ENCODE peak calls at places on chromosomes 11 and 22, in eight cellular contexts. One of them, this sample, is unnamed.

GRCh38 chr11:61332266-61332822 is 561 bp downstream of the DDB1 start:
- DNase-seq in left lobe of liver: no peak
- DNase-seq in testis: peak; percentile 29
- DNase-seq in GM12892: no peak
- DNase-seq in MM.1S: no peak
- DNase-seq in ELR: peak; percentile 64
- DNase-seq in HS-27A: no peak
- DNase-seq in endodermal cell: no peak
- DNase-seq in this sample: no peak

GRCh38 chr22:39514373-39514973 is 5.9 kb upstream of the ATF4 start:
- DNase-seq in left lobe of liver: no peak
- DNase-seq in testis: peak; percentile 80
- DNase-seq in GM12892: no peak
- DNase-seq in MM.1S: no peak
- DNase-seq in ELR: peak; percentile 61
- DNase-seq in HS-27A: no peak
- DNase-seq in endodermal cell: peak; percentile 89
- DNase-seq in this sample: no peak

GRCh38 chr11:43579171-43579918 is 101.2 kb upstream of the HSD17B12 start:
- DNase-seq in left lobe of liver: no peak
- DNase-seq in testis: peak; percentile 57
- DNase-seq in GM12892: peak; percentile 60
- DNase-seq in MM.1S: no peak
- DNase-seq in ELR: peak; percentile 74
- DNase-seq in HS-27A: peak; percentile 46
- DNase-seq in endodermal cell: peak; percentile 90
- DNase-seq in this sample: no peak

GRCh38 chr11:114026355-114026754 is 33.2 kb upstream of the ZBTB16 start:
- DNase-seq in left lobe of liver: no peak
- DNase-seq in testis: no peak
- DNase-seq in GM12892: no peak
- DNase-seq in MM.1S: peak; percentile 72
- DNase-seq in ELR: peak; percentile 23
- DNase-seq in HS-27A: no peak
- DNase-seq in endodermal cell: peak; percentile 74
- DNase-seq in this sample: no peak

GRCh38 chr11:34783816-34784317 is 132.3 kb downstream of the APIP start:
- DNase-seq in left lobe of liver: peak; percentile 79
- DNase-seq in testis: no peak
- DNase-seq in GM12892: no peak
- DNase-seq in MM.1S: peak; percentile 54
- DNase-seq in ELR: no peak
- DNase-seq in HS-27A: no peak
- DNase-seq in endodermal cell: no peak
- DNase-seq in this sample: no peak

GRCh38 chr11:120398184-120398583 is 62.0 kb downstream of the ARHGEF12 start:
- DNase-seq in left lobe of liver: no peak
- DNase-seq in testis: no peak
- DNase-seq in GM12892: no peak
- DNase-seq in MM.1S: no peak
- DNase-seq in ELR: no peak
- DNase-seq in HS-27A: no peak
- DNase-seq in endodermal cell: no peak
- DNase-seq in this sample: no peak

GRCh38 chr11:65357856-65358356 is 3.4 kb downstream of the TIGD3 start:
- DNase-seq in left lobe of liver: peak; percentile 83
- DNase-seq in testis: peak; percentile 64
- DNase-seq in GM12892: no peak
- DNase-seq in MM.1S: no peak
- DNase-seq in ELR: no peak
- DNase-seq in HS-27A: no peak
- DNase-seq in endodermal cell: no peak
- DNase-seq in this sample: no peak

GRCh38 chr11:22244986-22245592 is 52.2 kb downstream of the ANO5 start:
- DNase-seq in left lobe of liver: peak; percentile 44
- DNase-seq in testis: peak; percentile 64
- DNase-seq in GM12892: no peak
- DNase-seq in MM.1S: peak; percentile 48
- DNase-seq in ELR: peak; percentile 20
- DNase-seq in HS-27A: peak; percentile 5
- DNase-seq in endodermal cell: peak; percentile 78
- DNase-seq in this sample: peak; percentile 9

GRCh38 chr11:33207408-33207985 is 46.2 kb upstream of the CSTF3 start:
- DNase-seq in left lobe of liver: no peak
- DNase-seq in testis: no peak
- DNase-seq in GM12892: no peak
- DNase-seq in MM.1S: no peak
- DNase-seq in ELR: no peak
- DNase-seq in HS-27A: no peak
- DNase-seq in endodermal cell: no peak
- DNase-seq in this sample: no peak

GRCh38 chr11:118532852-118533768 is 2.1 kb downstream of the TMEM25 start:
- DNase-seq in left lobe of liver: peak; percentile 89
- DNase-seq in testis: no peak
- DNase-seq in GM12892: no peak
- DNase-seq in MM.1S: no peak
- DNase-seq in ELR: no peak
- DNase-seq in HS-27A: no peak
- DNase-seq in endodermal cell: no peak
- DNase-seq in this sample: no peak

GRCh38 chr11:29129850-29130249 is 887.0 kb downstream of the KCNA4 start:
- DNase-seq in left lobe of liver: no peak
- DNase-seq in testis: no peak
- DNase-seq in GM12892: no peak
- DNase-seq in MM.1S: no peak
- DNase-seq in ELR: peak; percentile 82
- DNase-seq in HS-27A: no peak
- DNase-seq in endodermal cell: no peak
- DNase-seq in this sample: no peak

GRCh38 chr11:94719864-94720263 is 48.3 kb upstream of the AMOTL1 start:
- DNase-seq in left lobe of liver: no peak
- DNase-seq in testis: no peak
- DNase-seq in GM12892: no peak
- DNase-seq in MM.1S: no peak
- DNase-seq in ELR: no peak
- DNase-seq in HS-27A: no peak
- DNase-seq in endodermal cell: no peak
- DNase-seq in this sample: no peak

GRCh38 chr11:111417011-111417765 is 38.1 kb upstream of the POU2AF1 start:
- DNase-seq in left lobe of liver: no peak
- DNase-seq in testis: no peak
- DNase-seq in GM12892: no peak
- DNase-seq in MM.1S: peak; percentile 84
- DNase-seq in ELR: no peak
- DNase-seq in HS-27A: no peak
- DNase-seq in endodermal cell: peak; percentile 35
- DNase-seq in this sample: no peak

GRCh38 chr11:111944651-111945051 is 7.5 kb downstream of the DIXDC1 start:
- DNase-seq in left lobe of liver: no peak
- DNase-seq in testis: no peak
- DNase-seq in GM12892: no peak
- DNase-seq in MM.1S: no peak
- DNase-seq in ELR: peak; percentile 74
- DNase-seq in HS-27A: no peak
- DNase-seq in endodermal cell: no peak
- DNase-seq in this sample: peak; percentile 92

GRCh38 chr11:16195659-16196058 is 160.7 kb downstream of the SOX6 start:
- DNase-seq in left lobe of liver: no peak
- DNase-seq in testis: no peak
- DNase-seq in GM12892: no peak
- DNase-seq in MM.1S: no peak
- DNase-seq in ELR: no peak
- DNase-seq in HS-27A: peak; percentile 72
- DNase-seq in endodermal cell: no peak
- DNase-seq in this sample: peak; percentile 17

GRCh38 chr22:27808730-27809129 is 7.2 kb upstream of the MN1 start:
- DNase-seq in left lobe of liver: no peak
- DNase-seq in testis: no peak
- DNase-seq in GM12892: no peak
- DNase-seq in MM.1S: no peak
- DNase-seq in ELR: no peak
- DNase-seq in HS-27A: no peak
- DNase-seq in endodermal cell: no peak
- DNase-seq in this sample: no peak

GRCh38 chr11:32219320-32219719 is 128.4 kb downstream of the RCN1 start:
- DNase-seq in left lobe of liver: no peak
- DNase-seq in testis: no peak
- DNase-seq in GM12892: no peak
- DNase-seq in MM.1S: no peak
- DNase-seq in ELR: no peak
- DNase-seq in HS-27A: no peak
- DNase-seq in endodermal cell: no peak
- DNase-seq in this sample: no peak

GRCh38 chr11:119361056-119361787 is 14.7 kb upstream of the MFRP start:
- DNase-seq in left lobe of liver: peak; percentile 84
- DNase-seq in testis: no peak
- DNase-seq in GM12892: no peak
- DNase-seq in MM.1S: peak; percentile 30
- DNase-seq in ELR: peak; percentile 81
- DNase-seq in HS-27A: no peak
- DNase-seq in endodermal cell: peak; percentile 90
- DNase-seq in this sample: peak; percentile 49

GRCh38 chr22:45469573-45470383 is 32.9 kb upstream of the FBLN1 start:
- DNase-seq in left lobe of liver: no peak
- DNase-seq in testis: no peak
- DNase-seq in GM12892: no peak
- DNase-seq in MM.1S: no peak
- DNase-seq in ELR: no peak
- DNase-seq in HS-27A: no peak
- DNase-seq in endodermal cell: no peak
- DNase-seq in this sample: no peak

GRCh38 chr11:67354314-67355022 is 1.1 kb upstream of the POLD4 start:
- DNase-seq in left lobe of liver: peak; percentile 82
- DNase-seq in testis: peak; percentile 75
- DNase-seq in GM12892: no peak
- DNase-seq in MM.1S: no peak
- DNase-seq in ELR: peak; percentile 99
- DNase-seq in HS-27A: peak; percentile 88
- DNase-seq in endodermal cell: peak; percentile 86
- DNase-seq in this sample: peak; percentile 88

GRCh38 chr22:42400811-42401547 is 31.2 kb downstream of the NFAM1 start:
- DNase-seq in left lobe of liver: no peak
- DNase-seq in testis: no peak
- DNase-seq in GM12892: no peak
- DNase-seq in MM.1S: no peak
- DNase-seq in ELR: no peak
- DNase-seq in HS-27A: no peak
- DNase-seq in endodermal cell: no peak
- DNase-seq in this sample: no peak

This sample was measured in non-pigmented ciliary epithelial cell.